ENCODE peak calls at places on chromosomes 4 and X, in five cellular contexts. P, Z, S, K and X are unnamed samples.

GRCh38 chr4:2009651-2010233 is 968 bp upstream of the NELFA start:
- DNase-seq in P (peak; percentile 76), Z (peak; percentile 55), S (no peak), K (peak; percentile 69), X (peak; percentile 57)

GRCh38 chr4:98506462-98507132 is 151.8 kb downstream of the TSPAN5 start:
- DNase-seq in P (no peak), Z (no peak), S (no peak), K (no peak), X (no peak)

GRCh38 chr4:78720994-78721677 is 55.0 kb upstream of the BMP2K start:
- DNase-seq in P (peak; percentile 15), Z (no peak), S (no peak), K (peak; percentile 51), X (peak; percentile 60)

GRCh38 chrX:135977611-135978010 is 3.8 kb upstream of the MMGT1 start:
- DNase-seq in P (no peak), Z (peak; percentile 72), S (no peak), K (no peak), X (no peak)

GRCh38 chrX:39816871-39817731 is 280.7 kb downstream of the BCOR start:
- DNase-seq in P (no peak), Z (no peak), S (peak; percentile 53), K (no peak), X (no peak)

GRCh38 chr4:86271057-86271456 is 88.8 kb downstream of the MAPK10 start:
- DNase-seq in P (no peak), Z (no peak), S (no peak), K (no peak), X (no peak)

GRCh38 chr4:147822128-147822527 is 90.2 kb downstream of the ARHGAP10 start:
- DNase-seq in P (no peak), Z (no peak), S (no peak), K (no peak), X (no peak)

GRCh38 chr4:152500798-152501434 is 35.0 kb downstream of the FBXW7 start:
- DNase-seq in P (peak; percentile 41), Z (peak; percentile 90), S (peak; percentile 12), K (peak; percentile 69), X (peak; percentile 84)

GRCh38 chrX:106510713-106511411 is 100.9 kb upstream of the RADX start:
- DNase-seq in P (no peak), Z (no peak), S (no peak), K (no peak), X (no peak)

GRCh38 chrX:153970398-153971123 is 1.1 kb downstream of the HCFC1 start:
- DNase-seq in P (no peak), Z (peak; percentile 39), S (peak; percentile 51), K (peak; percentile 61), X (peak; percentile 69)

GRCh38 chr4:128176643-128177042 is 111.0 kb downstream of the PGRMC2 start:
- DNase-seq in P (no peak), Z (no peak), S (no peak), K (no peak), X (no peak)

GRCh38 chr4:98662619-98663225 is 4.3 kb upstream of the TSPAN5 start:
- DNase-seq in P (peak; percentile 20), Z (peak; percentile 63), S (no peak), K (peak; percentile 60), X (peak; percentile 58)

GRCh38 chr4:98055800-98056501 is 87.3 kb downstream of the STPG2 start:
- DNase-seq in P (no peak), Z (no peak), S (no peak), K (no peak), X (no peak)

GRCh38 chr4:65597697-65598096 is 72.6 kb downstream of the EPHA5 start:
- DNase-seq in P (no peak), Z (peak; percentile 21), S (no peak), K (no peak), X (no peak)

GRCh38 chr4:2936773-2937145 is 26.4 kb downstream of the NOP14 start:
- DNase-seq in P (no peak), Z (peak; percentile 80), S (peak; percentile 43), K (peak; percentile 87), X (no peak)

GRCh38 chr4:93617596-93617995 is 211.0 kb upstream of the ATOH1 start:
- DNase-seq in P (no peak), Z (no peak), S (no peak), K (no peak), X (no peak)

GRCh38 chrX:82333575-82333974 is 1131.7 kb downstream of the SH3BGRL start:
- DNase-seq in P (no peak), Z (no peak), S (no peak), K (no peak), X (no peak)

GRCh38 chr4:115537387-115537786 is 424.0 kb upstream of the NDST4 start:
- DNase-seq in P (no peak), Z (peak; percentile 27), S (no peak), K (no peak), X (no peak)

GRCh38 chr4:77599378-77599777 is 6.2 kb upstream of the CXCL13 start:
- DNase-seq in P (no peak), Z (peak; percentile 67), S (no peak), K (no peak), X (no peak)

GRCh38 chr4:77293426-77293825 is 136.4 kb downstream of the CCNG2 start:
- DNase-seq in P (no peak), Z (no peak), S (no peak), K (no peak), X (no peak)

GRCh38 chr4:2745981-2746806 is 9.9 kb downstream of the TNIP2 start:
- DNase-seq in P (peak; percentile 85), Z (peak; percentile 84), S (no peak), K (peak; percentile 95), X (peak; percentile 83)

GRCh38 chr4:174437756-174438155 is 84.5 kb downstream of the HPGD start:
- DNase-seq in P (no peak), Z (peak; percentile 17), S (no peak), K (no peak), X (no peak)

GRCh38 chrX:148517191-148517590 is 16.8 kb downstream of the AFF2 start:
- DNase-seq in P (no peak), Z (no peak), S (no peak), K (no peak), X (no peak)

GRCh38 chr4:168409089-168409801 is 71.0 kb downstream of the DDX60L start:
- DNase-seq in P (no peak), Z (peak; percentile 68), S (no peak), K (no peak), X (no peak)

GRCh38 chrX:21741869-21742701 is 15.8 kb downstream of the SMPX start:
- DNase-seq in P (no peak), Z (no peak), S (no peak), K (no peak), X (no peak)

GRCh38 chrX:108304210-108304609 is 134.0 kb downstream of the COL4A6 start:
- DNase-seq in P (no peak), Z (peak; percentile 41), S (no peak), K (no peak), X (no peak)

GRCh38 chr4:119841361-119841760 is 212.8 kb upstream of the PDE5A start:
- DNase-seq in P (no peak), Z (peak; percentile 9), S (no peak), K (no peak), X (no peak)